ENCODE peak calls at places on chromosomes 16 and 17, in seven cellular contexts. One of them, this sample, is unnamed.

GRCh38 chr16:56424791-56425438 is 430 bp downstream of the AMFR start:
- DNase-seq in neuronal stem cell: peak
- DNase-seq in HCT116: no peak
- DNase-seq in BE2C: peak
- DNase-seq in bronchial epithelial cell: no peak
- DNase-seq in uterus: peak
- DNase-seq in heart left ventricle: peak
- DNase-seq in this sample: no peak

GRCh38 chr16:4366016-4366415 is 5.6 kb upstream of the VASN start:
- DNase-seq in neuronal stem cell: no peak
- DNase-seq in HCT116: no peak
- DNase-seq in BE2C: no peak
- DNase-seq in bronchial epithelial cell: no peak
- DNase-seq in uterus: no peak
- DNase-seq in heart left ventricle: no peak
- DNase-seq in this sample: no peak

GRCh38 chr16:49200223-49200820 is 81.3 kb downstream of the CBLN1 start:
- DNase-seq in neuronal stem cell: no peak
- DNase-seq in HCT116: no peak
- DNase-seq in BE2C: no peak
- DNase-seq in bronchial epithelial cell: no peak
- DNase-seq in uterus: no peak
- DNase-seq in heart left ventricle: peak
- DNase-seq in this sample: no peak

GRCh38 chr17:15966183-15966878 is 21.4 kb downstream of the ADORA2B start:
- DNase-seq in neuronal stem cell: peak
- DNase-seq in HCT116: no peak
- DNase-seq in BE2C: no peak
- DNase-seq in bronchial epithelial cell: peak
- DNase-seq in uterus: no peak
- DNase-seq in heart left ventricle: no peak
- DNase-seq in this sample: no peak

GRCh38 chr16:19785512-19786130 is 67.5 kb downstream of the IQCK start:
- DNase-seq in neuronal stem cell: no peak
- DNase-seq in HCT116: no peak
- DNase-seq in BE2C: no peak
- DNase-seq in bronchial epithelial cell: no peak
- DNase-seq in uterus: no peak
- DNase-seq in heart left ventricle: no peak
- DNase-seq in this sample: no peak

GRCh38 chr16:64950262-64950661 is 171.6 kb downstream of the CDH11 start:
- DNase-seq in neuronal stem cell: no peak
- DNase-seq in HCT116: no peak
- DNase-seq in BE2C: no peak
- DNase-seq in bronchial epithelial cell: no peak
- DNase-seq in uterus: no peak
- DNase-seq in heart left ventricle: no peak
- DNase-seq in this sample: no peak

GRCh38 chr16:87160218-87160617 is 157.0 kb downstream of the C16orf95 start:
- DNase-seq in neuronal stem cell: no peak
- DNase-seq in HCT116: no peak
- DNase-seq in BE2C: no peak
- DNase-seq in bronchial epithelial cell: no peak
- DNase-seq in uterus: no peak
- DNase-seq in heart left ventricle: no peak
- DNase-seq in this sample: no peak

GRCh38 chr16:51017969-51018368 is 133.1 kb downstream of the SALL1 start:
- DNase-seq in neuronal stem cell: no peak
- DNase-seq in HCT116: no peak
- DNase-seq in BE2C: no peak
- DNase-seq in bronchial epithelial cell: no peak
- DNase-seq in uterus: no peak
- DNase-seq in heart left ventricle: no peak
- DNase-seq in this sample: no peak

GRCh38 chr16:13112639-13113038 is 211.2 kb downstream of the SHISA9 start:
- DNase-seq in neuronal stem cell: peak
- DNase-seq in HCT116: no peak
- DNase-seq in BE2C: no peak
- DNase-seq in bronchial epithelial cell: no peak
- DNase-seq in uterus: no peak
- DNase-seq in heart left ventricle: no peak
- DNase-seq in this sample: no peak

GRCh38 chr17:52419256-52419655 is 260.7 kb upstream of the CA10 start:
- DNase-seq in neuronal stem cell: no peak
- DNase-seq in HCT116: no peak
- DNase-seq in BE2C: peak
- DNase-seq in bronchial epithelial cell: no peak
- DNase-seq in uterus: no peak
- DNase-seq in heart left ventricle: no peak
- DNase-seq in this sample: no peak

GRCh38 chr17:79840204-79840988 is 1.2 kb upstream of the CBX4 start:
- DNase-seq in neuronal stem cell: no peak
- DNase-seq in HCT116: no peak
- DNase-seq in BE2C: no peak
- DNase-seq in bronchial epithelial cell: no peak
- DNase-seq in uterus: peak
- DNase-seq in heart left ventricle: peak
- DNase-seq in this sample: no peak

GRCh38 chr16:3715430-3715829 is 1.9 kb downstream of the TRAP1 start:
- DNase-seq in neuronal stem cell: no peak
- DNase-seq in HCT116: no peak
- DNase-seq in BE2C: no peak
- DNase-seq in bronchial epithelial cell: no peak
- DNase-seq in uterus: no peak
- DNase-seq in heart left ventricle: no peak
- DNase-seq in this sample: no peak

GRCh38 chr16:2046889-2047329 is 725 bp downstream of the NTHL1 start:
- DNase-seq in neuronal stem cell: no peak
- DNase-seq in HCT116: no peak
- DNase-seq in BE2C: no peak
- DNase-seq in bronchial epithelial cell: no peak
- DNase-seq in uterus: no peak
- DNase-seq in heart left ventricle: no peak
- DNase-seq in this sample: no peak

GRCh38 chr17:20202141-20202574 is 193.0 kb downstream of the SPECC1 start:
- DNase-seq in neuronal stem cell: no peak
- DNase-seq in HCT116: no peak
- DNase-seq in BE2C: no peak
- DNase-seq in bronchial epithelial cell: peak
- DNase-seq in uterus: no peak
- DNase-seq in heart left ventricle: no peak
- DNase-seq in this sample: no peak

GRCh38 chr17:16873654-16874035 is 98.3 kb downstream of the TNFRSF13B start:
- DNase-seq in neuronal stem cell: no peak
- DNase-seq in HCT116: no peak
- DNase-seq in BE2C: no peak
- DNase-seq in bronchial epithelial cell: no peak
- DNase-seq in uterus: no peak
- DNase-seq in heart left ventricle: no peak
- DNase-seq in this sample: no peak

GRCh38 chr17:46978489-46979022 is 497 bp downstream of the RPRML start:
- DNase-seq in neuronal stem cell: peak
- DNase-seq in HCT116: no peak
- DNase-seq in BE2C: peak
- DNase-seq in bronchial epithelial cell: no peak
- DNase-seq in uterus: no peak
- DNase-seq in heart left ventricle: no peak
- DNase-seq in this sample: no peak

GRCh38 chr16:79980650-79981521 is 380.3 kb upstream of the MAF start:
- DNase-seq in neuronal stem cell: peak
- DNase-seq in HCT116: no peak
- DNase-seq in BE2C: no peak
- DNase-seq in bronchial epithelial cell: peak
- DNase-seq in uterus: no peak
- DNase-seq in heart left ventricle: no peak
- DNase-seq in this sample: no peak

GRCh38 chr16:79982356-79982755 is 381.8 kb upstream of the MAF start:
- DNase-seq in neuronal stem cell: no peak
- DNase-seq in HCT116: no peak
- DNase-seq in BE2C: no peak
- DNase-seq in bronchial epithelial cell: no peak
- DNase-seq in uterus: no peak
- DNase-seq in heart left ventricle: no peak
- DNase-seq in this sample: no peak

GRCh38 chr16:79982862-79983261 is 382.3 kb upstream of the MAF start:
- DNase-seq in neuronal stem cell: no peak
- DNase-seq in HCT116: no peak
- DNase-seq in BE2C: no peak
- DNase-seq in bronchial epithelial cell: no peak
- DNase-seq in uterus: no peak
- DNase-seq in heart left ventricle: no peak
- DNase-seq in this sample: no peak

GRCh38 chr16:79981814-79982213 is 381.3 kb upstream of the MAF start:
- DNase-seq in neuronal stem cell: no peak
- DNase-seq in HCT116: no peak
- DNase-seq in BE2C: no peak
- DNase-seq in bronchial epithelial cell: no peak
- DNase-seq in uterus: no peak
- DNase-seq in heart left ventricle: no peak
- DNase-seq in this sample: no peak

DNA sequence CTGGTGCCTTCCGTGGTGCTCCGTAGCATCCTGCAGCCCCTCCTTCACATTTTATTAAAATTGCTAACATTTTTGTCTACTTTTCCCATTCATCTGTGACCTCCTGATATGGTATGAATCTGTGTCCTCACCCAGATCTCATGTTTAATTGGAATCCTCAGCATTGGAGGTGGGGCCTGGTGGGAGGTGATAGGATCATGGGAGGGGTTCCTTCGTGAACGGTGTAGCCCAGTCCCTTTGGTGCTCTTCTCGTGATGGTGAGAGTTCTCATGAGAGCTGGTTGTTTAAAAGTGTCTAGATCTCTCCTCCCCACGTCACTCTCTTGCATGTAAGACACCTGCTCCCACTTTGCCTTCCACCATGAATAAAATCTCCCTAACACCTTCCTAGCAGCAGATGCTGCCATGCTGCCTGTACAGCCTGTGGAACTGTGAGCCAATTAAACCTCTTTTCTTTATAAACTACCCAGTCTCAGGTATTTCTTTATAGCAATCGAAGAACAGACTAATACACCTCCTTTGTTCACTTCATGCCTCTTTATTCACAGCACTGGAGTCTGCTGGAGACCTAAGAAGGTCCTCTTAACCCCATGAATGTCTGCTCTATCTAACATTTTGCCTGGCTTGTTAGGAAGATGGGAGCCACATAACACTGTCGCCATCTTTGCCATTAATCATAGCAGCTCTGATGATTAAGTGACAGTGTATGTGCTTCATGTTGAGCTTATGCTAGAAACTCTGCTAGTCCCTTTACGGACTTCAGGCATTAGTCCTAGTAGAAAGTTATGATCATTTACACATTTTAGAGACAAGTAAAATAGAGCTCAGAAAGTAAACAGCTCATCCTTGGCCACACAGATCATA is 377.7 kb upstream of the MAF start:
- DNase-seq in neuronal stem cell: no peak
- DNase-seq in HCT116: no peak
- DNase-seq in BE2C: no peak
- DNase-seq in bronchial epithelial cell: no peak
- DNase-seq in uterus: no peak
- DNase-seq in heart left ventricle: no peak
- DNase-seq in this sample: no peak
- H3K4me3 ChIP-seq in neuronal stem cell: no peak
- H3K4me3 ChIP-seq in HCT116: no peak
- H3K4me3 ChIP-seq in BE2C: no peak
- H3K4me3 ChIP-seq in bronchial epithelial cell: no peak
- H3K4me3 ChIP-seq in uterus: no peak
- H3K4me3 ChIP-seq in heart left ventricle: no peak
- H3K4me3 ChIP-seq in this sample: no peak

GRCh38 chr17:82205720-82206508 is 6.7 kb downstream of the CCDC57 start:
- DNase-seq in neuronal stem cell: peak
- DNase-seq in HCT116: peak
- DNase-seq in BE2C: peak
- DNase-seq in bronchial epithelial cell: peak
- DNase-seq in uterus: peak
- DNase-seq in heart left ventricle: peak
- DNase-seq in this sample: peak
- H3K4me3 ChIP-seq in neuronal stem cell: no peak
- H3K4me3 ChIP-seq in HCT116: peak
- H3K4me3 ChIP-seq in BE2C: peak
- H3K4me3 ChIP-seq in bronchial epithelial cell: no peak
- H3K4me3 ChIP-seq in uterus: no peak
- H3K4me3 ChIP-seq in heart left ventricle: peak
- H3K4me3 ChIP-seq in this sample: no peak

DNA sequence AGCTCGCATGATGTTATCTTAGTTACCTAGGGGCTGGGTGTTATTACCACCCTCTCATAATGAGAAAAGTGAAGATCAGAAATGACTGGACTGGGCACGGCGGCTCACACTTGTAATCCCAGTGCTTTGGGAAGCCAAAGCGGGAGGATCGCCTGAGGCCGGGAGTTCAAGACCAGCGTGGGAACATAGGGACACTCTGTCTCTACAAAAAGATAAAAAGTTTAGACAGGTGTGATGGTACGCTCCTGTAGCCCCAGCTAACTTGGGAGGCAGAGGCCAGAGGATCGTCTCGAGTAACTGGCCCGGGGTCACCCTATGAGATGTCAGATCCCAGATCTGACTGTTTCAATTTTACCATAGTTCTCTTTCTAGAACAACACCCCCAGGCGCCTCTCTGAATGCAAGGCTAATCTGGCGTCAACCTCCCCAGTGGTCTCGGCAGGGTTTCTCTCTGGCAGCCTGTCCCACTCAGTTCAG is 1.9 kb upstream of the CCDC102A start:
- DNase-seq in neuronal stem cell: no peak
- DNase-seq in HCT116: no peak
- DNase-seq in BE2C: no peak
- DNase-seq in bronchial epithelial cell: no peak
- DNase-seq in uterus: peak
- DNase-seq in heart left ventricle: no peak
- DNase-seq in this sample: no peak
- H3K4me3 ChIP-seq in neuronal stem cell: no peak
- H3K4me3 ChIP-seq in HCT116: no peak
- H3K4me3 ChIP-seq in BE2C: no peak
- H3K4me3 ChIP-seq in bronchial epithelial cell: no peak
- H3K4me3 ChIP-seq in uterus: no peak
- H3K4me3 ChIP-seq in heart left ventricle: no peak
- H3K4me3 ChIP-seq in this sample: no peak

DNA sequence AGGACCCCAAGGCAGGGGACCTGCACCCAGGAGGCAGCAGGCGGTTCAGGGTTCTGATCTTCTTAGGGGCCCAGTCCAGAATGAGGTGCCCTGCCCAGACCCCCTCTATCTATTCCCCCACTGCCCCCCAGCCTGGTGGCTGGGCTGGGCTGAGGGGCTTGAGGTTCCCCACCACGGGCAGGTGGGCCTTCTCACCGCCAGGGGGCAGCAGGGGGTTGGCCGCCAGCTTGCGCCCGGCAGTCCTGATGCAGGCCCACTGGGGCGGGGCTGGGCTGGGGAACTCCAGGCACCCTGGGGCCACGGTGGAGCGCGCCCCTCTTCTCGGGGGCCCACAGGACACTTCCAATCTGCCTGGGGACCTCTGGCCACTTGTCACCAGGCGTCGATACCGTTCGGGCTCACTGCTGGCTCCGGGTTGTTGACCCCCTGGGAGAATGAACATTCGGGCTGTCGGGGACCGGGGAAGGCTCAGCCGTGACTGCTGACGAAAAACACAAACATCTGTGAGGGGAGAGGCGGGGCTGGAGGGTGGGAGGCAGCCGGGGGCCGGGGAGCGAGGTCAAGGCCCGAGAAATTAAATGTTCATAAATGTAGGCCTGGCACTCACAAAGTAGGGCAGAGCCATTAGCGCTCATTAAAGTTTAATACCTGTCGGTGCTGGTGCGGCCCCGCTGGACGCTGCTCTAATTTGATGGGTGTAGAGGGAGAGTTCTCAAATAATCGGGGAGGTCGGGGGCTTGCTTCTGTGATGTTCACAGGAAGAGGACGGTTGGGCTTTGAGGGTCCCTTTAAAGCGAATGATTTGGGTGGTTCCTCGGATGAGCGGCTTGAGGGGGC is 219.2 kb upstream of the GSE1 start:
- DNase-seq in neuronal stem cell: peak
- DNase-seq in HCT116: no peak
- DNase-seq in BE2C: peak
- DNase-seq in bronchial epithelial cell: no peak
- DNase-seq in uterus: peak
- DNase-seq in heart left ventricle: peak
- DNase-seq in this sample: no peak
- H3K4me3 ChIP-seq in neuronal stem cell: no peak
- H3K4me3 ChIP-seq in HCT116: no peak
- H3K4me3 ChIP-seq in BE2C: peak
- H3K4me3 ChIP-seq in bronchial epithelial cell: no peak
- H3K4me3 ChIP-seq in uterus: no peak
- H3K4me3 ChIP-seq in heart left ventricle: no peak
- H3K4me3 ChIP-seq in this sample: no peak

This sample was measured in HFF-Myc.